ENCODE peak calls at places on chromosomes 1 and 21, in six cellular contexts. C is uterus, D is HS-27A, T is left lobe of liver, M is foreskin keratinocyte, Y is body of pancreas. N is an unnamed sample.

GRCh38 chr1:2049225-2049516 is 1.0 kb upstream of the PRKCZ start:
- DNase-seq in C (no peak), D (no peak), T (no peak), M (no peak), Y (no peak), N (no peak)

GRCh38 chr1:248688527-248689298 is 13.9 kb downstream of the OR14I1 start:
- DNase-seq in C (no peak), D (no peak), T (no peak), M (no peak), Y (no peak), N (no peak)

GRCh38 chr1:23638786-23639241 is 52.8 kb upstream of the RPL11 start:
- DNase-seq in C (peak), D (no peak), T (no peak), M (no peak), Y (no peak), N (peak)

GRCh38 chr1:21857142-21857839 is 45.2 kb downstream of the LDLRAD2 start:
- DNase-seq in C (no peak), D (no peak), T (no peak), M (no peak), Y (no peak), N (no peak)

GRCh38 chr1:18948048-18948912 is 8.2 kb downstream of the IFFO2 start:
- DNase-seq in C (no peak), D (no peak), T (peak), M (no peak), Y (no peak), N (no peak)

GRCh38 chr1:231940721-231941120 is 314.1 kb downstream of the DISC1 start:
- DNase-seq in C (no peak), D (no peak), T (no peak), M (no peak), Y (no peak), N (peak)

GRCh38 chr1:91883470-91883869 is 2.5 kb downstream of the TGFBR3 start:
- DNase-seq in C (no peak), D (no peak), T (no peak), M (no peak), Y (no peak), N (no peak)

GRCh38 chr1:100440075-100440809 is 87.9 kb downstream of the CDC14A start:
- DNase-seq in C (no peak), D (no peak), T (no peak), M (no peak), Y (no peak), N (no peak)

GRCh38 chr1:98422821-98423220 is 238.7 kb upstream of the SNX7 start:
- DNase-seq in C (no peak), D (no peak), T (no peak), M (no peak), Y (no peak), N (no peak)

GRCh38 chr1:19209439-19209989 is 552 bp downstream of the UBR4 start:
- DNase-seq in C (no peak), D (peak), T (no peak), M (peak), Y (peak), N (no peak)

GRCh38 chr21:17602874-17603273 is 9.8 kb downstream of the BTG3 start:
- DNase-seq in C (no peak), D (no peak), T (no peak), M (no peak), Y (no peak), N (no peak)

GRCh38 chr1:168987330-168987729 is 119.2 kb upstream of the ATP1B1 start:
- DNase-seq in C (no peak), D (no peak), T (no peak), M (no peak), Y (no peak), N (no peak)

GRCh38 chr1:2442676-2443075 is 30.3 kb upstream of the PEX10 start:
- DNase-seq in C (no peak), D (no peak), T (no peak), M (no peak), Y (no peak), N (no peak)

GRCh38 chr1:83641828-83642443 is 357.0 kb downstream of the TTLL7 start:
- DNase-seq in C (peak), D (no peak), T (no peak), M (no peak), Y (no peak), N (no peak)

GRCh38 chr1:207404849-207405525 is 49.1 kb upstream of the CR2 start:
- DNase-seq in C (no peak), D (peak), T (no peak), M (peak), Y (no peak), N (peak)

GRCh38 chr1:55298167-55298894 is 83.2 kb upstream of the USP24 start:
- DNase-seq in C (no peak), D (no peak), T (no peak), M (no peak), Y (no peak), N (no peak)

GRCh38 chr1:56378376-56379070 is 200.8 kb downstream of the PLPP3 start:
- DNase-seq in C (peak), D (no peak), T (no peak), M (no peak), Y (no peak), N (peak)

GRCh38 chr1:87335175-87335992 is 6.7 kb downstream of the LMO4 start:
- DNase-seq in C (peak), D (no peak), T (peak), M (no peak), Y (peak), N (peak)

GRCh38 chr1:171807547-171807946 is 26.1 kb downstream of the METTL13 start:
- DNase-seq in C (no peak), D (no peak), T (no peak), M (no peak), Y (no peak), N (no peak)

GRCh38 chr1:94296018-94296417 is 58.6 kb upstream of the ARHGAP29 start:
- DNase-seq in C (no peak), D (no peak), T (no peak), M (no peak), Y (no peak), N (no peak)

GRCh38 chr1:40712405-40712944 is 21.0 kb downstream of the NFYC start:
- DNase-seq in C (no peak), D (no peak), T (no peak), M (no peak), Y (peak), N (no peak)

GRCh38 chr1:179120736-179121135 is 38.9 kb downstream of the TOR3A start:
- DNase-seq in C (no peak), D (no peak), T (no peak), M (no peak), Y (no peak), N (no peak)

GRCh38 chr1:232699814-232700213 is 69.9 kb upstream of the SIPA1L2 start:
- DNase-seq in C (no peak), D (no peak), T (no peak), M (no peak), Y (no peak), N (no peak)

GRCh38 chr1:62882161-62882560 is 98.2 kb downstream of the ATG4C start:
- DNase-seq in C (no peak), D (no peak), T (no peak), M (peak), Y (no peak), N (no peak)

N was measured in NCI-H1092 treated with DMSO at 0.1 percent for 48 hours.